ENCODE peak calls at places on chromosome 10, in six cellular contexts. A is hepatocyte, X is fibroblast of lung, V is mammary epithelial cell, W is upper lobe of right lung, S is DND-41. B is an unnamed sample. For H3K4me1, the result is how much of the 10 kb centered on the place peaks cover.

GRCh38 chr10:70296406-70296899 is 12.6 kb upstream of the NPFFR1 start:
- DNase-seq in X (peak), A (peak), W (peak), S (no peak), V (peak), B (no peak)

GRCh38 chr10:122561212-122561611 is 658 bp downstream of the DMBT1 start:
- DNase-seq in A (peak), V (no peak), W (no peak), S (no peak), X (no peak), B (no peak)

GRCh38 chr10:120456626-120457430 is at the start of gene PLPP4:
- DNase-seq in X (peak), W (peak), S (no peak), A (peak), V (peak), B (no peak)

GRCh38 chr10:22875584-22875983 is 52.3 kb upstream of the ARMC3 start:
- DNase-seq in V (no peak), W (no peak), A (peak), S (no peak), X (no peak), B (no peak)

GRCh38 chr10:50536617-50537252 is 87.0 kb downstream of the SGMS1 start:
- DNase-seq in X (peak), V (peak), A (no peak), S (no peak), W (no peak), B (no peak)

GRCh38 chr10:69733791-69734261 is 67.9 kb upstream of the COL13A1 start:
- DNase-seq in W (no peak), A (no peak), V (peak), X (peak), S (no peak), B (no peak)

GRCh38 chr10:124597677-124598165 is 136.1 kb downstream of the LHPP start:
- DNase-seq in W (no peak), X (no peak), S (no peak), V (no peak), A (no peak), B (no peak)

GRCh38 chr10:125003901-125004467 is 62.1 kb downstream of the ZRANB1 start:
- DNase-seq in S (no peak), X (no peak), A (no peak), V (no peak), W (peak), B (no peak)

GRCh38 chr10:33376976-33377657 is 42.6 kb upstream of the NRP1 start:
- DNase-seq in S (no peak), W (no peak), X (peak), V (peak), A (no peak), B (no peak)

GRCh38 chr10:122084286-122085041 is 95.5 kb downstream of the TACC2 start:
- DNase-seq in V (no peak), S (no peak), A (no peak), X (no peak), W (no peak), B (no peak)

GRCh38 chr10:109205929-109206585 is 717.3 kb downstream of the XPNPEP1 start:
- DNase-seq in V (peak), X (peak), A (peak), S (no peak), W (no peak), B (no peak)

GRCh38 chr10:14545827-14546226 is 215.1 kb upstream of the FRMD4A start:
- DNase-seq in A (no peak), S (no peak), X (peak), W (no peak), V (peak), B (no peak)

GRCh38 chr10:126867567-126868365 is 37.5 kb upstream of the DOCK1 start:
- DNase-seq in A (no peak), S (no peak), X (peak), V (no peak), W (no peak), B (no peak)

GRCh38 chr10:68053553-68053952 is 21.5 kb downstream of the HERC4 start:
- DNase-seq in W (no peak), V (no peak), A (no peak), S (no peak), X (peak), B (no peak)

GRCh38 chr10:28495084-28495483 is 37.8 kb upstream of the WAC start:
- DNase-seq in W (no peak), S (no peak), A (no peak), V (no peak), X (no peak), B (no peak)

GRCh38 chr10:112842832-112843360 is 107.2 kb upstream of the TCF7L2 start:
- DNase-seq in W (no peak), S (no peak), A (no peak), V (no peak), X (peak), B (no peak)

GRCh38 chr10:129939416-129940275 is 24.4 kb downstream of the EBF3 start:
- DNase-seq in S (no peak), X (no peak), V (no peak), A (no peak), W (no peak), B (no peak)

GRCh38 chr10:121556918-121557573 is 41.2 kb downstream of the FGFR2 start:
- DNase-seq in V (peak), W (no peak), X (no peak), S (no peak), A (no peak), B (no peak)

GRCh38 chr10:122421747-122422146 is 32.7 kb upstream of the ARMS2 start:
- DNase-seq in V (no peak), A (no peak), S (no peak), X (peak), W (no peak), B (no peak)

GRCh38 chr10:29949411-29950011 is 109.9 kb downstream of the JCAD start:
- DNase-seq in S (no peak), W (no peak), A (no peak), V (peak), X (peak), B (no peak)

GRCh38 chr10:98293550-98294269 is 25.7 kb upstream of the LOXL4 start:
- DNase-seq in V (peak), A (no peak), X (no peak), S (no peak), W (no peak), B (no peak)

GRCh38 chr10:106169241-106169640 is 995.3 kb downstream of the SORCS1 start:
- DNase-seq in W (no peak), S (no peak), V (no peak), X (peak), A (no peak), B (no peak)

GRCh38 chr10:91907914-91908357 is 1.4 kb downstream of the FGFBP3 start:
- DNase-seq in A (peak), S (no peak), X (peak), W (no peak), V (no peak), B (no peak)

GRCh38 chr10:119896061-119896655 is 3.6 kb downstream of the SEC23IP start:
- DNase-seq in A (peak), X (peak), S (no peak), V (peak), W (no peak), B (no peak)

GRCh38 chr10:30784896-30785605 is 155.5 kb upstream of the LYZL2 start:
- DNase-seq in S (peak), W (peak), V (no peak), X (peak), A (peak), B (peak)

GRCh38 chr10:33487014-33487776 is 152.7 kb upstream of the NRP1 start:
- DNase-seq in X (peak), S (peak), A (no peak), W (no peak), V (no peak), B (peak)

GRCh38 chr10:90308223-90308622 is 549.6 kb downstream of the HTR7 start:
- DNase-seq in V (no peak), X (peak), S (no peak), A (no peak), W (no peak), B (no peak)

GRCh38 chr10:130354555-130354954 is 218.4 kb downstream of the GLRX3 start:
- DNase-seq in V (no peak), S (no peak), A (no peak), X (no peak), W (no peak), B (no peak)

GRCh38 chr10:93357680-93358079 is 124.5 kb downstream of the MYOF start:
- DNase-seq in V (peak), W (no peak), X (peak), A (peak), S (peak), B (peak)

GRCh38 chr10:65394898-65395297 is 1530.9 kb upstream of the LRRTM3 start:
- DNase-seq in X (peak), S (no peak), A (no peak), W (no peak), V (peak), B (no peak)

GRCh38 chr10:792792-793100 is 103.3 kb upstream of the DIP2C start:
- DNase-seq in S (no peak), V (no peak), X (peak), W (no peak), A (no peak), B (no peak)

GRCh38 chr10:95247200-95247880 is 43.5 kb downstream of the PDLIM1 start:
- DNase-seq in S (no peak), W (no peak), A (no peak), V (peak), X (peak), B (no peak)

GRCh38 chr10:95248989-95249388 is 41.8 kb downstream of the PDLIM1 start:
- DNase-seq in X (no peak), A (no peak), W (no peak), V (no peak), S (no peak), B (no peak)

GRCh38 chr10:95250856-95251255 is 39.9 kb downstream of the PDLIM1 start:
- DNase-seq in W (no peak), V (no peak), A (no peak), S (no peak), X (no peak), B (no peak)

GRCh38 chr10:95247881-95248583 is 42.8 kb downstream of the PDLIM1 start:
- DNase-seq in W (no peak), A (no peak), S (no peak), V (peak), X (no peak), B (no peak)

DNA sequence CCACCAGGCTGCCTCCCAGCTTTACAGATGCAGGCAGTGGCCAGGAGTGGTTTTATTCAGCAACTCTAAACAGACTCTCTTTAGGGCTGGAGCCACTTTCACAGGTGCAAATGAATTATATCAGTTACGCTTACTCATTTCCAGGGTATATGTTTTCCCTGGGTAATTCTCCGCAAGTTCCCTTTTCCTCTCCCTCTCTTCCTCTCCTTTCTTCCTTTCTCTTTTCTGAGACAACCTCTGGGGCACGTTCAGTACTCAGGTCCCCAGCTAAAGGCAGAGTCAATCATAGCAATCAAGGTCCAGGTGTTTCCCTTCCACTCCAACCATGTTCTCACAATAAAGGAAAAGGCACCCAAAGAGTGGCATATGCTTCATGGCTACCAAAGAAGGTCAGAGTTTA is 41.3 kb downstream of the PDLIM1 start:
- DNase-seq in S (no peak), A (no peak), V (no peak), W (no peak), X (no peak), B (no peak)
- H3K4me1 ChIP-seq in S (under half), A (under half), V (under half), W (under half), X (under half), B (under half)

GRCh38 chr10:100766693-100767427 is 21.5 kb downstream of the PAX2 start:
- DNase-seq in W (peak), S (no peak), A (no peak), X (no peak), V (no peak), B (no peak)
- H3K4me1 ChIP-seq in W (under half), S (under half), A (under half), X (under half), V (under half), B (under half)

DNA sequence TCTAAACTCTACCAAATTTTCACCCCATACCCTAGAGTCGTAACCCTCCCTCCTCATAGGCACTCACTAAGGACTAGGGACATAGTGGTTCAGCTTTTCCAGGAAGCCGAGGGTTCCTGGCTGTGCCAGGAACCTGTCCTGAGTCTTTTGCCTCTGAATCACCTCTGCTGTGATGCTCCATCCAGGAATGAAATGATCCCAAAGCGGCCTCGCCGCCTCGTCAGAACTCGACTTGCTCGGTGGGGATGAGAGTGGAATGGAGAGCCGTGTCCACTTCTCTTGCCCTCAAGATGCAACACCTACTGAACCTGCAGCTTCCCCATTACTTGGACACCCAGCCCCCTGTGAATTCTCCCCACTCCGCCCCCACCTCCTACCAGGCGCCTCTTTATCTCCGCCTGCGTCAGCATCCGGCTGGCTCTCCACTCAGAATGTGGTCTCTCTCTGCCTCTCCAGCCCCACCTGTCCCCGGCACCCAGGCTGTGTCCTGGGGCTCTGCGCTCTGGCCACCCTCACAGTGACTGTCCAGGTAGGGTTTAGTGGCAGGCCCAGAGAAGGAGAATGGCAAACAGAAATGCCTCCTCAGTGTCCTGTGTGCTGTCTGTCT is 366.1 kb upstream of the ZNF32 start:
- DNase-seq in S (no peak), W (no peak), A (no peak), V (no peak), X (no peak), B (no peak)
- H3K4me1 ChIP-seq in S (under half), W (under half), A (under half), V (under half), X (under half), B (under half)

GRCh38 chr10:132418520-132419416 is 21.8 kb downstream of the PWWP2B start:
- DNase-seq in S (no peak), A (peak), X (no peak), V (no peak), W (peak), B (no peak)
- H3K4me1 ChIP-seq in S (under half), A (half or more), X (under half), V (under half), W (half or more), B (under half)

DNA sequence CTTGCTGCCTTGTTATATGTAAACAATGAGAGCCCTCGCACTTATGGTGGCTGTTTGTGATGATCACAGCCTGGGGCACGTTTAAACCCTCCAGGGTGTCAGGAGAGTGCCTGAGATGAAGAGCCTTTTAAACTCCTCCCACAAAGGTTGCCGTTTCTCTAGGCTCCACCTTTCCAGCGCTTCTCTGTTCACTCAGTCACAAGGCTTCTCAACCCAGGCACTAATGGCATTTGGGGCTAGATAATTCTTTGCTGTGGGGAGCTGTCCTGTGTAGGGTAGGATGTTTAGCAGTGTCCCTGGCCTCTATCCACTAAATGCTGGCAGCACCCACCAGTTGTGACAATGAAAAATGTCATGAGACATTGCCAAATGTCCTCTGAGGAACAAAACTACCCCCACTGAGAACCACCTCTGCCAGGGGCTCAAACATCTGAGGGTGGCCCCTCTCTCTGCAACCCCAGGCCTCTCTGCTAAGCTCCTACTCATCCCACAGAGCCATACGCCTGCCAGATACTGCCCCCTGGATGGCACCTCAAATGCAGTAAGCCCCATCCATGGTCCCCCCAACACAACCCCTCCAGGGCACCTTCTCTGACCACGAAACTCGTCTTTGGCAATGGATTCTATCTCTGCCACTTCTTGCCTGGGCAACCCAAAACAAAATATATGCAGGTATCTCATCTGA is 144.3 kb upstream of the ZMIZ1 start:
- DNase-seq in W (peak), X (no peak), V (no peak), A (no peak), S (no peak), B (no peak)
- H3K4me1 ChIP-seq in W (under half), X (under half), V (under half), A (under half), S (under half), B (under half)

DNA sequence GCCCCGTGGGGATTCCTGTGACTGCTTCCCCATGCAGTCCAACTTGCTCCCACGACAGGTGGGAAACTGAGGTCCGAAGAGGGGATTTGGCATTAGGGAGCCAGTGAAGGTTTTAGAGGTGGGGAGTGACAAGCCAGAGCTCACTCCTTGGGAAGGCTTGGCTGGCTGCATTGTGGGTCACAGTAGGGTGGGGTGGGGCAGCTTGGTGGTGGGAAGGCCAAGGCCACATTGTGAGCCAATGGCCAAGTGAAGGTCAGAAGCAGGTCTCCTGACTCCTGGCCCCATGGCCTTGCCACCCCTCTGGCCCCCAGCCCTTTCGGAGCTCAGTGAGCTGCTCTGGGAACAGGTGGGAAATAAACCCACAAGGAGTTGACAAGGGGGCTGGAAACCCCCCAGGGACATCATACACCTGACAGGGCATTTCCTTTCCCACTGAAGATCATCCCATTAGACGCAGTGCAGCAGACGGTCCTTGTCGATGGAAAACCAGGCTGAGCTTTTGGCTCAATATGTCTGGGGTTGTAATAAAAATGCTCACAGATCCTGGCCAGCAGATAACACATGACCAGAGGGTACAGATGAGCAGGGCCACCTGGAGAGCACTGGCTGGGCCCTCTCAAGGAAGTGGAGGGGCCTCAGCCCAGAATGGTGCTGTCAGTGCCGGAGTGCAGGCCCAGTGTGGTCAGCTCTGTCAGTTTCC is 2.4 kb downstream of the C10orf105 start:
- DNase-seq in S (no peak), A (no peak), V (no peak), X (no peak), W (no peak), B (no peak)
- H3K4me1 ChIP-seq in S (under half), A (under half), V (under half), X (under half), W (under half), B (half or more)

GRCh38 chr10:48697821-48698764 is 13.4 kb downstream of the WDFY4 start:
- DNase-seq in X (no peak), W (no peak), V (no peak), S (no peak), A (no peak), B (no peak)

GRCh38 chr10:48700493-48700892 is 15.8 kb downstream of the WDFY4 start:
- DNase-seq in V (no peak), A (no peak), S (no peak), X (no peak), W (no peak), B (no peak)

GRCh38 chr10:48697091-48697490 is 12.4 kb downstream of the WDFY4 start:
- DNase-seq in X (no peak), V (no peak), S (no peak), W (no peak), A (no peak), B (no peak)

GRCh38 chr10:48700071-48700470 is 15.4 kb downstream of the WDFY4 start:
- DNase-seq in V (no peak), X (no peak), A (no peak), W (no peak), S (no peak), B (no peak)

DNA sequence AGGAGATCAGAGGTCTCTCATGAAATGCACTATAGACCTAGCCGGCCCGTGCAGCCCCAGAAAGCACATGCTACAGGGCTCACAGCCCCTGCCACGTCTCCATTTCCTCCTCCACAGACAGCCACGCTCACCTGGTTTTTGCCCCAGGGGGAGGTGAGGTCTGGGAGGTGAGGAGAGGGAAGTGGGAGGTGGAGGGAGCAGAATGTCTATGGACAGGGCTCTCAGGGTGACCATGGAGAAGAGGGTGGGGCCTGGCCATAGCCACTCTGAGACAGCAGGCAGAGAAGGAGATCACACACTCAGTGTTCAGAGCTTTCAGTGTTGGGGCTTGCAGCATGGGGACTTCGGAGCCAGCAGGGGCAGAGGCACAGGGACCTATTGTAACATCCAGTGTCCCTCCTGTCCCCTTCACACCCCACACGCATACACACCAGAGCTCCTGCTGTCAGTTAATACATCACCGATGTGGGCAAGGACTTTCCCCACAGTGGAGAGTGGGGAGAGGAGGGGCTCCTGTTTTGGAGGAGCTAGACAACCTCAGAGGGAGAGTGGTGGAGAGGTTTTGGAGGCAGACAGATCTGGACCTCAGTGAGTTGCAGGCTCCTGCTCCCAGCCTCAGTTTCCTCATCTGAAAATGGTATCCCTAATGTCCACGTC is 14.4 kb downstream of the WDFY4 start:
- DNase-seq in X (no peak), V (no peak), W (no peak), S (no peak), A (no peak), B (no peak)
- H3K4me1 ChIP-seq in X (under half), V (under half), W (under half), S (under half), A (under half), B (under half)

GRCh38 chr10:34716958-34717357 is 98.1 kb downstream of the PARD3 start:
- DNase-seq in X (peak), W (no peak), S (no peak), V (no peak), A (no peak), B (no peak)

GRCh38 chr10:34716234-34716633 is 98.9 kb downstream of the PARD3 start:
- DNase-seq in X (no peak), W (no peak), V (no peak), S (no peak), A (no peak), B (no peak)

GRCh38 chr10:34719336-34719735 is 95.8 kb downstream of the PARD3 start:
- DNase-seq in W (no peak), V (no peak), A (no peak), X (no peak), S (no peak), B (no peak)

GRCh38 chr10:34715511-34716187 is 99.4 kb downstream of the PARD3 start:
- DNase-seq in S (no peak), W (no peak), X (no peak), A (no peak), V (no peak), B (no peak)

GRCh38 chr10:34717429-34717828 is 97.7 kb downstream of the PARD3 start:
- DNase-seq in A (no peak), S (no peak), W (no peak), V (no peak), X (no peak), B (no peak)
- H3K4me1 ChIP-seq in A (under half), S (under half), W (under half), V (under half), X (under half), B (under half)